ENCODE peak calls at places on chromosomes 2 and 18, in seven cellular contexts. J, Q, F, H, G, V and Y are unnamed samples.

GRCh38 chr2:35871672-35872071 is 483.9 kb upstream of the CRIM1 start:
- DNase-seq in Q (no peak), V (no peak), J (no peak), F (no peak), G (no peak), H (no peak), Y (peak; percentile 0)

GRCh38 chr2:83665894-83666293 is 793.2 kb downstream of the SUCLG1 start:
- DNase-seq in F (no peak), H (no peak), G (peak; percentile 58), V (no peak), Q (no peak), J (peak; percentile 17), Y (no peak)

GRCh38 chr2:126720031-126720368 is 64.0 kb downstream of the GYPC start:
- DNase-seq in V (no peak), H (no peak), J (no peak), Q (no peak), F (no peak), G (no peak), Y (no peak)

GRCh38 chr18:499351-500229 is 911 bp downstream of the COLEC12 start:
- DNase-seq in V (no peak), Q (no peak), H (peak; percentile 48), G (no peak), J (no peak), F (no peak), Y (peak; percentile 84)

GRCh38 chr2:220955776-220956175 is 616.3 kb downstream of the EPHA4 start:
- DNase-seq in J (no peak), G (no peak), H (no peak), V (no peak), F (no peak), Q (no peak), Y (no peak)

GRCh38 chr18:78980777-78981651 is 1.4 kb downstream of the SALL3 start:
- DNase-seq in H (no peak), Q (no peak), J (no peak), F (no peak), V (no peak), G (no peak), Y (peak; percentile 58)

GRCh38 chr2:10947005-10947440 is 35.3 kb downstream of the KCNF1 start:
- DNase-seq in Q (no peak), F (no peak), H (no peak), J (no peak), V (no peak), G (no peak), Y (peak; percentile 26)

GRCh38 chr2:219592721-219593120 is 4.9 kb upstream of the STK11IP start:
- DNase-seq in Q (no peak), V (no peak), H (no peak), J (no peak), G (no peak), F (no peak), Y (no peak)

GRCh38 chr2:145119225-145119624 is 599.3 kb upstream of the ZEB2 start:
- DNase-seq in H (no peak), J (no peak), G (no peak), F (no peak), V (no peak), Q (no peak), Y (no peak)

GRCh38 chr2:117801826-117802225 is 12.7 kb upstream of the DDX18 start:
- DNase-seq in Q (no peak), H (no peak), G (no peak), V (no peak), F (no peak), J (no peak), Y (no peak)

GRCh38 chr2:129872438-129872837 is 107.0 kb upstream of the RAB6C start:
- DNase-seq in H (no peak), F (no peak), J (no peak), G (no peak), Q (no peak), V (no peak), Y (no peak)

GRCh38 chr18:8765692-8766463 is 60.5 kb downstream of the MTCL1 start:
- DNase-seq in V (no peak), J (no peak), H (no peak), F (no peak), G (no peak), Q (no peak), Y (no peak)

GRCh38 chr2:196277002-196277401 is 105.6 kb upstream of the STK17B start:
- DNase-seq in V (no peak), G (no peak), Q (no peak), F (peak; percentile 57), H (no peak), J (no peak), Y (peak; percentile 51)

GRCh38 chr2:109475531-109476210 is 138.1 kb downstream of the SEPTIN10 start:
- DNase-seq in V (no peak), J (no peak), Q (peak; percentile 23), F (no peak), G (no peak), H (no peak), Y (peak; percentile 65)

GRCh38 chr2:205712508-205712907 is 30.2 kb downstream of the NRP2 start:
- DNase-seq in H (no peak), Q (no peak), V (no peak), F (no peak), G (no peak), J (no peak), Y (peak; percentile 83)

GRCh38 chr2:201831469-201831868 is 25.1 kb downstream of the CDK15 start:
- DNase-seq in G (no peak), J (no peak), Q (no peak), V (no peak), F (no peak), H (no peak), Y (peak; percentile 96)

GRCh38 chr2:210215120-210215519 is 10.1 kb downstream of the ACADL start:
- DNase-seq in Q (no peak), H (no peak), G (no peak), F (no peak), V (no peak), J (no peak), Y (peak; percentile 34)

GRCh38 chr18:62436636-62437519 is 85.9 kb upstream of the ZCCHC2 start:
- DNase-seq in H (no peak), Q (peak; percentile 93), F (no peak), G (no peak), J (no peak), V (peak; percentile 92), Y (no peak)

GRCh38 chr18:56139792-56140254 is 498.6 kb downstream of the TXNL1 start:
- DNase-seq in G (no peak), H (no peak), F (no peak), Q (peak; percentile 67), V (no peak), J (no peak), Y (peak; percentile 82)

GRCh38 chr2:75021672-75022071 is 63.2 kb downstream of the POLE4 start:
- DNase-seq in H (no peak), G (no peak), Q (no peak), F (no peak), V (no peak), J (no peak), Y (peak; percentile 73)

GRCh38 chr18:41745166-41746049 is 209.6 kb upstream of the PIK3C3 start:
- DNase-seq in J (peak; percentile 1), F (peak; percentile 34), G (peak; percentile 52), H (peak; percentile 30), V (peak; percentile 66), Q (peak; percentile 45), Y (peak; percentile 75)

GRCh38 chr2:108492364-108492763 is 41.9 kb upstream of the LIMS1 start:
- DNase-seq in J (peak; percentile 87), V (no peak), F (no peak), H (peak; percentile 6), G (no peak), Q (no peak), Y (peak; percentile 81)

GRCh38 chr2:222609391-222609790 is 46.5 kb downstream of the FARSB start:
- DNase-seq in V (no peak), G (no peak), F (no peak), Q (no peak), H (no peak), J (no peak), Y (peak; percentile 8)

GRCh38 chr18:3526421-3527354 is 76.7 kb downstream of the TGIF1 start:
- DNase-seq in J (no peak), G (peak; percentile 62), F (peak; percentile 45), Q (no peak), H (no peak), V (no peak), Y (peak; percentile 35)

GRCh38 chr2:15337996-15338666 is 223.0 kb downstream of the NBAS start:
- DNase-seq in F (no peak), H (no peak), V (no peak), J (no peak), G (no peak), Q (no peak), Y (no peak)

GRCh38 chr2:74457129-74457548 is 1.1 kb upstream of the WBP1 start:
- DNase-seq in H (no peak), F (no peak), V (no peak), Q (no peak), J (no peak), G (no peak), Y (no peak)

GRCh38 chr2:102366406-102367112 is 11.0 kb downstream of the IL18R1 start:
- DNase-seq in V (no peak), H (no peak), F (peak; percentile 37), Q (no peak), J (no peak), G (no peak), Y (no peak)

GRCh38 chr2:178237488-178238143 is 43.3 kb downstream of the OSBPL6 start:
- DNase-seq in Q (no peak), H (no peak), J (no peak), V (no peak), F (no peak), G (no peak), Y (no peak)

GRCh38 chr2:7452110-7452851 is 535.1 kb downstream of the RNF144A start:
- DNase-seq in F (no peak), Q (no peak), V (no peak), G (no peak), J (no peak), H (no peak), Y (no peak)

GRCh38 chr18:59249186-59249774 is 24.0 kb downstream of the RAX start:
- DNase-seq in G (peak; percentile 84), H (no peak), Q (no peak), F (peak; percentile 63), J (no peak), V (no peak), Y (peak; percentile 80)